ENCODE peak calls at places on chromosome 2, in seven cellular contexts. T, A, N, Q, X, Y and K are unnamed samples. For H3K9me3, the result is how much of the 10 kb centered on the place peaks cover.

GRCh38 chr2:205193829-205194228 is 488.5 kb upstream of the NRP2 start:
- DNase-seq in T (no peak), A (no peak), N (no peak), Q (no peak), X (no peak), Y (no peak), K (no peak)

GRCh38 chr2:105409717-105410116 is 10.9 kb upstream of the FHL2 start:
- DNase-seq in T (no peak), A (peak), N (no peak), Q (no peak), X (no peak), Y (no peak), K (no peak)

GRCh38 chr2:54568876-54569298 is 112.8 kb downstream of the SPTBN1 start:
- DNase-seq in T (no peak), A (no peak), N (peak), Q (peak), X (no peak), Y (no peak), K (no peak)

GRCh38 chr2:53403836-53404413 is 363.7 kb upstream of the CHAC2 start:
- DNase-seq in T (no peak), A (no peak), N (no peak), Q (no peak), X (no peak), Y (no peak), K (no peak)

GRCh38 chr2:158988501-158988900 is 20.1 kb downstream of the TANC1 start:
- DNase-seq in T (no peak), A (no peak), N (no peak), Q (no peak), X (no peak), Y (no peak), K (no peak)

GRCh38 chr2:107597507-107597906 is 229.2 kb upstream of the RGPD4 start:
- DNase-seq in T (no peak), A (no peak), N (no peak), Q (no peak), X (no peak), Y (no peak), K (no peak)

GRCh38 chr2:99974275-99974674 is 168.1 kb downstream of the AFF3 start:
- DNase-seq in T (no peak), A (no peak), N (no peak), Q (no peak), X (no peak), Y (no peak), K (no peak)

GRCh38 chr2:144517825-144518699 is 1.9 kb downstream of the ZEB2 start:
- DNase-seq in T (no peak), A (no peak), N (no peak), Q (peak), X (no peak), Y (no peak), K (peak)

GRCh38 chr2:134074619-134075018 is 179.3 kb upstream of the MGAT5 start:
- DNase-seq in T (no peak), A (no peak), N (no peak), Q (no peak), X (no peak), Y (no peak), K (no peak)

GRCh38 chr2:27042985-27043634 is 8.4 kb upstream of the AGBL5 start:
- DNase-seq in T (no peak), A (no peak), N (no peak), Q (no peak), X (no peak), Y (no peak), K (no peak)

GRCh38 chr2:53987336-53987921 is 16.6 kb upstream of the PSME4 start:
- DNase-seq in T (no peak), A (no peak), N (no peak), Q (no peak), X (no peak), Y (no peak), K (no peak)

GRCh38 chr2:200578778-200579177 is 7.0 kb upstream of the AOX1 start:
- DNase-seq in T (no peak), A (no peak), N (no peak), Q (peak), X (no peak), Y (no peak), K (no peak)

GRCh38 chr2:189086710-189087109 is 92.9 kb downstream of the COL5A2 start:
- DNase-seq in T (no peak), A (no peak), N (no peak), Q (no peak), X (no peak), Y (no peak), K (no peak)

GRCh38 chr2:112272669-112273068 is 2.7 kb upstream of the ZC3H6 start:
- DNase-seq in T (no peak), A (no peak), N (peak), Q (no peak), X (no peak), Y (no peak), K (peak)

GRCh38 chr2:241936457-241937133 is 67.1 kb downstream of the RTP5 start:
- DNase-seq in T (no peak), A (no peak), N (no peak), Q (no peak), X (no peak), Y (no peak), K (no peak)

GRCh38 chr2:227029706-227030105 is 134.3 kb downstream of the COL4A4 start:
- DNase-seq in T (no peak), A (no peak), N (no peak), Q (no peak), X (no peak), Y (no peak), K (no peak)

GRCh38 chr2:223943561-223944008 is 1.6 kb downstream of the WDFY1 start:
- DNase-seq in T (no peak), A (no peak), N (peak), Q (no peak), X (peak), Y (no peak), K (peak)

GRCh38 chr2:96520231-96520630 is 15.1 kb upstream of the NEURL3 start:
- DNase-seq in T (no peak), A (no peak), N (no peak), Q (no peak), X (no peak), Y (no peak), K (no peak)

GRCh38 chr2:96452054-96452453 is 53.1 kb downstream of the NEURL3 start:
- DNase-seq in T (no peak), A (no peak), N (no peak), Q (no peak), X (no peak), Y (no peak), K (no peak)

GRCh38 chr2:227325824-227326195 is 759 bp downstream of the MFF start:
- DNase-seq in T (no peak), A (peak), N (peak), Q (peak), X (peak), Y (peak), K (peak)

DNA sequence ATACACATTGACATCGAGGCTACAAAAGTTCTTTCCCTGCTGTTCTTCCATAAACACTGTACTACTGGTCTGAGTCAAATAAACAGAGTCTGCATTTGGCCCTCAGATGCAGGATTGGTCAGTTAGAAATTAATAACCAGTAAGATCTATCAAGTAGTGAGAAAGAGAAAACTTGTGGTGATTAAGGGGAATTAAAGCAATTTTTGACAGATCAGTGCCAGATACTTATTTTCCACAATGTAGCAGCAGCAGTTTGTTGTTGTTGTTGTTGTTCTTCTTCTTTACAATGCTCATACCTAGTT is 85.0 kb downstream of the IKZF2 start:
- DNase-seq in T (no peak), A (no peak), N (no peak), Q (no peak), X (no peak), Y (no peak), K (no peak)
- H3K4me3 ChIP-seq in T (peak), A (peak), N (no peak), Q (no peak), X (no peak), Y (no peak), K (no peak)

DNA sequence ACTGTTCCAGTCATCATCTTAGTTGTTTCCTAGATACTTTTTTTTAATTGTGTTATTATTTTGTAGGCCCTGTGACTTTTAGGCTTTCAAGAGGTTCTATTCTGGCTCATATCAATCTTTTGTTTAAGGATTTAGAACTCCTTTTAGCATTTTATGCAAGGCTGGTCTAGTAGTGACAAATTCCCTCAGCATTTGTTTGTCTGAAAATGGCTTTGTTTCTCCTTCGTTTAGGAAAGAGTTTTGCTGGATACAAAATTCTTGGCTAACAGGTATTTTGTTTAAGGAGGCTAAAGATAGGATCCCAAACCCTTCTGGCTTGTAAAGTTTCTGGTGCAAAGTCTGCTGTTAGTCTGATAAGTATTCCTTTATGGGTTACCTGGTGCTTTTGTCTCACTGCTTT is 116.6 kb upstream of the SLC66A3 start:
- DNase-seq in T (no peak), A (no peak), N (no peak), Q (no peak), X (no peak), Y (no peak), K (no peak)
- H3K9me3 ChIP-seq in T (under half), A (under half), N (under half), Q (under half), X (under half), Y (under half), K (under half)

DNA sequence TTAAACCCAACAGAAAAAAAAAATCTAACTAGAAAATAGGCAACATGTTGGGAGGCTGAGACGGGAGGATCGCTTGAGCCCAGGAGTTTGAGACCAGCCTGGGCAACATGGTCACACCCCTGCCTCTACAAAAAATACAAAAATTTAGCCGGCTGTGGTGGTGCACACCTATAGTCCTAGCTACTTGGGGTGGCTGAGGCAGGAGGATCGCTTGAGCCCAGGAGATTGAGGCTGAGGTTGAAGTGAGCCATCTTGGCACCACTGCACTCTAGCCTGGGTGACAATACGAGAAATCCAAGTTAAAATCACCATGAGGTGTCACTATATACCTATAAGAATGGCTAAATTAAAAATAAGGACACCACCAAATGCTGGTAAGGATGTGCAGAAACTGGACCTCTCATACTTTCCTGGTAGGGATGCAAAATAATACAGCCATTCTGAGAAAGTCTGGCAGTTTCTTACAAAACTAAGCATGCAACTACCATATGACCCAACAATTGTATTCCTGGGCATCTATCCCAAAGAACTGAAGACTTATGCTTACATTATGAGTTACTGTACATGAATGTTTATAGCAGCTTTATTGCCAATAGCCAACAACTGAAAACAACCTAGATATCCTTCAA is 2.2 kb downstream of the SEPTIN10 start:
- DNase-seq in T (no peak), A (no peak), N (no peak), Q (no peak), X (no peak), Y (no peak), K (no peak)
- H3K4me3 ChIP-seq in T (peak), A (peak), N (no peak), Q (no peak), X (peak), Y (no peak), K (peak)

GRCh38 chr2:80930777-80931176 is 626.2 kb upstream of the LRRTM1 start:
- DNase-seq in T (no peak), A (no peak), N (no peak), Q (no peak), X (no peak), Y (no peak), K (no peak)
- H3K9me3 ChIP-seq in T (under half), A (under half), N (under half), Q (under half), X (under half), Y (under half), K (under half)

GRCh38 chr2:109127556-109127955 is 1.4 kb upstream of the SH3RF3 start:
- DNase-seq in T (no peak), A (no peak), N (no peak), Q (no peak), X (no peak), Y (no peak), K (no peak)

GRCh38 chr2:109125595-109126500 is 3.2 kb upstream of the SH3RF3 start:
- DNase-seq in T (no peak), A (no peak), N (no peak), Q (no peak), X (peak), Y (no peak), K (no peak)

GRCh38 chr2:109128048-109128465 is 948 bp upstream of the SH3RF3 start:
- DNase-seq in T (no peak), A (peak), N (peak), Q (peak), X (peak), Y (peak), K (peak)

GRCh38 chr2:109124982-109125594 is 3.9 kb upstream of the SH3RF3 start:
- DNase-seq in T (no peak), A (no peak), N (no peak), Q (no peak), X (no peak), Y (no peak), K (no peak)

DNA sequence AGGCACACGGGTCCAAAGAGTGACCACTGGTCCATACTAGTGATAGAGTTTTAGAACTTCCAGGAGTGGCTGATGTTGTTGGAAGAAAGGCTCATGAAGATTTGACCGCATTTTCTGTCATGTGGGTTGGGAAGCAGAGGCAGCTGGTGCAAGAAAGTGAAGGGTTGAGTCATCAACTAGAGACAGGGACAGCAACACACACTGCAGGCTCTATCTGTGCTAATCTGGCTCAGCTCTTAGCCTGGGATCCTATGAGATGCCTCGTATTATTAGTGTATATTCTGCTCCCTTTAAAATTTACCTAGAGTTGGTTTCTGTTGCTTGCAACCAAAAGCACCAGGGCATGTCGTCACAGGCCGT is 2.5 kb upstream of the SH3RF3 start:
- DNase-seq in T (no peak), A (no peak), N (no peak), Q (no peak), X (no peak), Y (no peak), K (no peak)
- H3K4me3 ChIP-seq in T (no peak), A (no peak), N (no peak), Q (no peak), X (no peak), Y (no peak), K (no peak)

GRCh38 chr2:13560322-13560721 is 843.6 kb downstream of the TRIB2 start:
- DNase-seq in T (no peak), A (no peak), N (no peak), Q (no peak), X (no peak), Y (no peak), K (no peak)
- H3K9me3 ChIP-seq in T (under half), A (under half), N (under half), Q (under half), X (under half), Y (under half), K (under half)

DNA sequence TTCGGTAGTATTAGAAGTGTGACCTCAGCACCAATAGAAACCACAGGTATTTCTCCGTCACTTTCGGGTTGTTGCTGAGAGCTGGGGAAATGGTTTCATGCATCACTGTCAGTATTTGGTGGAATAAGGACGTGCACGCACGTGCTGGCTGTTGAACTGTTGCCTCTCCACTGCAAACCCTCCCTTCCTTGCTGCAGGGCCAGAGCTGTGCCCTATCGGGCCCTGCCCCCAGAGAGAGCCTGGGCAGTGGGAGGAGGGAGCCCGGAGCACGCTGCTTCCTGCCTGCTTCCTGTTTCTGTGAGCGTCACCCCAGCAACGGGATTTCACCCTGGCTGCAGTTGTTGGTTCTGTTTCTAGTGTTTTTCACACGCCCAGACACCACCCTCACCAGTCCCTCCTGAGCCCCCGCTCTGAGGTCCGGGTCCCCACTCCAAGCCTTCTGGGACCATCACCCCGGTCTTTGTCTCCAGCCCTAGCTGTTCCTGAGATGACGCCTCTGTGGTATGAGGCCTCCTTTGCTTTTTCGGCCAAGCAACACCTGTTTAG is 47.4 kb downstream of the LRRFIP1 start:
- DNase-seq in T (peak), A (peak), N (no peak), Q (peak), X (no peak), Y (peak), K (peak)
- H3K4me3 ChIP-seq in T (peak), A (peak), N (no peak), Q (peak), X (no peak), Y (peak), K (no peak)